ENCODE peak calls at places on chromosomes 12 and 14, in four cellular contexts. One of them, this sample, is unnamed.

GRCh38 chr12:96045566-96045965 is 10.2 kb upstream of the LTA4H start:
- DNase-seq in K562: no peak
- DNase-seq in HepG2: no peak
- DNase-seq in H1: no peak
- DNase-seq in this sample: no peak

GRCh38 chr14:93980464-93981201 is 4.3 kb upstream of the ASB2 start:
- DNase-seq in K562: no peak
- DNase-seq in HepG2: no peak
- DNase-seq in H1: no peak
- DNase-seq in this sample: no peak

GRCh38 chr12:113134521-113134951 is 1.0 kb downstream of the RASAL1 start:
- DNase-seq in K562: no peak
- DNase-seq in HepG2: no peak
- DNase-seq in H1: no peak
- DNase-seq in this sample: no peak

GRCh38 chr12:130115646-130116045 is 46.6 kb upstream of the FZD10 start:
- DNase-seq in K562: no peak
- DNase-seq in HepG2: no peak
- DNase-seq in H1: no peak
- DNase-seq in this sample: no peak

GRCh38 chr14:49984419-49984818 is 91.5 kb downstream of the ARF6 start:
- DNase-seq in K562: no peak
- DNase-seq in HepG2: no peak
- DNase-seq in H1: no peak
- DNase-seq in this sample: no peak

GRCh38 chr12:105920161-105920684 is 218.5 kb downstream of the NUAK1 start:
- DNase-seq in K562: no peak
- DNase-seq in HepG2: no peak
- DNase-seq in H1: no peak
- DNase-seq in this sample: peak; percentile 61

GRCh38 chr12:102634216-102634615 is 153.9 kb upstream of the IGF1 start:
- DNase-seq in K562: no peak
- DNase-seq in HepG2: no peak
- DNase-seq in H1: no peak
- DNase-seq in this sample: no peak

GRCh38 chr14:21205026-21205677 is 49.3 kb upstream of the OR5AU1 start:
- DNase-seq in K562: no peak
- DNase-seq in HepG2: no peak
- DNase-seq in H1: no peak
- DNase-seq in this sample: no peak

GRCh38 chr14:61077946-61078738 is 97.1 kb downstream of the SLC38A6 start:
- DNase-seq in K562: no peak
- DNase-seq in HepG2: no peak
- DNase-seq in H1: no peak
- DNase-seq in this sample: no peak

GRCh38 chr12:96473394-96474093 is 15.8 kb upstream of the CFAP54 start:
- DNase-seq in K562: no peak
- DNase-seq in HepG2: no peak
- DNase-seq in H1: no peak
- DNase-seq in this sample: peak; percentile 73

GRCh38 chr12:130619378-130619970 is 96.6 kb downstream of the RIMBP2 start:
- DNase-seq in K562: no peak
- DNase-seq in HepG2: no peak
- DNase-seq in H1: no peak
- DNase-seq in this sample: no peak

GRCh38 chr14:54338696-54339317 is 58.0 kb upstream of the CDKN3 start:
- DNase-seq in K562: no peak
- DNase-seq in HepG2: no peak
- DNase-seq in H1: no peak
- DNase-seq in this sample: peak; percentile 78

GRCh38 chr14:71594828-71595227 is 337.4 kb upstream of the RGS6 start:
- DNase-seq in K562: no peak
- DNase-seq in HepG2: no peak
- DNase-seq in H1: no peak
- DNase-seq in this sample: no peak

GRCh38 chr12:106331594-106331993 is 26.0 kb upstream of the POLR3B start:
- DNase-seq in K562: no peak
- DNase-seq in HepG2: no peak
- DNase-seq in H1: no peak
- DNase-seq in this sample: no peak

GRCh38 chr12:27785882-27786570 is 6.0 kb upstream of the MANSC4 start:
- DNase-seq in K562: no peak
- DNase-seq in HepG2: no peak
- DNase-seq in H1: no peak
- DNase-seq in this sample: peak; percentile 39

GRCh38 chr14:78902010-78902623 is 731.9 kb downstream of the NRXN3 start:
- DNase-seq in K562: peak; percentile 4
- DNase-seq in HepG2: peak; percentile 8
- DNase-seq in H1: no peak
- DNase-seq in this sample: peak; percentile 44

GRCh38 chr12:52992699-52993557 is 13.3 kb upstream of the EIF4B start:
- DNase-seq in K562: peak; percentile 63
- DNase-seq in HepG2: peak; percentile 99
- DNase-seq in H1: no peak
- DNase-seq in this sample: no peak

GRCh38 chr14:88841741-88842140 is 17.3 kb downstream of the TTC8 start:
- DNase-seq in K562: no peak
- DNase-seq in HepG2: no peak
- DNase-seq in H1: no peak
- DNase-seq in this sample: no peak
- TF ChIP-seq JUN in K562: no peak
- TF ChIP-seq JUN in HepG2: no peak
- TF ChIP-seq JUN in H1: no peak
- TF ChIP-seq JUN in this sample: no peak

DNA sequence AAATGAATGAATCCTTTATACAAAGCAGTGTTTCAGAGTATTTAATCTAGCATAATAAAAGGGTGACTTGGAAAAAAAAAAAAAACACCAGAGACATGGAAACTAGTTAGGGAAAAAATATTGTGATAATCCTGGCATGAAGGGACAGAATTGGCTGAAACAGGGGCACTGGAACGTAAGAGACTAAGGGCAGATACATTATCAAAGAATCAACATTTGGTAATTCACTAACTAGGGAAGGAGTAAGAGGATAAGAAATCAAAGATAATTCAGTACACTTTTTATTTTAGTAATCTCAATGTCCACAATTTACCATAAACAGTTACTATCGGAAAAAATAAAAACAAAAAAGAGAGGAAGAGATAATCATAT is 18.2 kb downstream of the PYM1 start:
- DNase-seq in K562: no peak
- DNase-seq in HepG2: no peak
- DNase-seq in H1: no peak
- DNase-seq in this sample: no peak
- H3K27ac ChIP-seq in K562: peak overlapping the region; percentile 71
- H3K27ac ChIP-seq in HepG2: peak overlapping the region; percentile 75
- H3K27ac ChIP-seq in H1: no peak overlapping the region
- H3K27ac ChIP-seq in this sample: no peak overlapping the region

DNA sequence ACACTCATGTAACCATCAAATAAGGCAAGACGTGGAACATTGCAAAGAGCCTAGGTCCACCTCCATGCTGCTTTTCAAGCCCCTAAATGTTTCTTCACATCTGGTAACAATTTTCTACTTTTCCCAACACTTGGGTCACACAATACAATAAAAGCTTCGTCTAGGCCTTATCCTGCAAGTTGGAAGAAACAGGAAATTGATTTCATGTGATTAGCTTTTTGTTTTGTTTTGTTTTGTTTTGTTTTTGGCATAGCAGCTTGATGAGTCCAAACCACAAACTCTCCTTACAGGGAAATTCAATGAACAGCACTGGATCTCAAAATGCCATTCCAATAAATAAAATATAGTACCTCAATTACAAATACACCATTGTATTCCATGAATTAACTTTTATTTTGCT is 19.3 kb downstream of the TAS2R50 start:
- DNase-seq in K562: no peak
- DNase-seq in HepG2: no peak
- DNase-seq in H1: no peak
- DNase-seq in this sample: peak; percentile 79
- H2AFZ ChIP-seq in K562: no peak overlapping the region
- H2AFZ ChIP-seq in HepG2: no peak overlapping the region
- H2AFZ ChIP-seq in H1: no peak overlapping the region
- H2AFZ ChIP-seq in this sample: no peak overlapping the region

GRCh38 chr12:59322473-59322872 is 273.4 kb upstream of the SLC16A7 start:
- DNase-seq in K562: no peak
- DNase-seq in HepG2: no peak
- DNase-seq in H1: no peak
- DNase-seq in this sample: no peak
- TF ChIP-seq JUN in K562: no peak
- TF ChIP-seq JUN in HepG2: no peak
- TF ChIP-seq JUN in H1: no peak
- TF ChIP-seq JUN in this sample: no peak

GRCh38 chr12:50763637-50764115 is at the start of gene ATF1:
- DNase-seq in K562: peak; percentile 83
- DNase-seq in HepG2: peak; percentile 84
- DNase-seq in H1: peak; percentile 83
- DNase-seq in this sample: peak; percentile 93
- H3K27ac ChIP-seq in K562: peak within 1 kb of the TSS; percentile 99
- H3K27ac ChIP-seq in HepG2: peak within 1 kb of the TSS; percentile 98
- H3K27ac ChIP-seq in H1: peak within 1 kb of the TSS; percentile 97
- H3K27ac ChIP-seq in this sample: peak within 1 kb of the TSS; percentile 59

GRCh38 chr12:75953312-75953906 is 78.2 kb downstream of the PHLDA1 start:
- DNase-seq in K562: no peak
- DNase-seq in HepG2: no peak
- DNase-seq in H1: no peak
- DNase-seq in this sample: no peak
- H2AFZ ChIP-seq in K562: peak overlapping the region; percentile 25
- H2AFZ ChIP-seq in HepG2: no peak overlapping the region
- H2AFZ ChIP-seq in H1: no peak overlapping the region
- H2AFZ ChIP-seq in this sample: no peak overlapping the region

GRCh38 chr12:92987846-92988621 is 58.9 kb upstream of the EEA1 start:
- DNase-seq in K562: no peak
- DNase-seq in HepG2: peak; percentile 45
- DNase-seq in H1: no peak
- DNase-seq in this sample: peak; percentile 34
- TF ChIP-seq JUN in K562: no peak
- TF ChIP-seq JUN in HepG2: no peak
- TF ChIP-seq JUN in H1: no peak
- TF ChIP-seq JUN in this sample: no peak

GRCh38 chr12:79561401-79562132 is 129.2 kb downstream of the PAWR start:
- DNase-seq in K562: no peak
- DNase-seq in HepG2: no peak
- DNase-seq in H1: no peak
- DNase-seq in this sample: no peak

GRCh38 chr12:79558924-79559469 is 131.8 kb downstream of the PAWR start:
- DNase-seq in K562: no peak
- DNase-seq in HepG2: no peak
- DNase-seq in H1: no peak
- DNase-seq in this sample: no peak

GRCh38 chr12:79559591-79559990 is 131.2 kb downstream of the PAWR start:
- DNase-seq in K562: no peak
- DNase-seq in HepG2: no peak
- DNase-seq in H1: no peak
- DNase-seq in this sample: no peak

GRCh38 chr12:79557690-79558315 is 133.0 kb downstream of the PAWR start:
- DNase-seq in K562: no peak
- DNase-seq in HepG2: no peak
- DNase-seq in H1: no peak
- DNase-seq in this sample: no peak

GRCh38 chr12:79560165-79560889 is 130.4 kb downstream of the PAWR start:
- DNase-seq in K562: no peak
- DNase-seq in HepG2: peak; percentile 93
- DNase-seq in H1: no peak
- DNase-seq in this sample: no peak
- H3K27ac ChIP-seq in K562: no peak overlapping the region
- H3K27ac ChIP-seq in HepG2: peak overlapping the region; percentile 89
- H3K27ac ChIP-seq in H1: no peak overlapping the region
- H3K27ac ChIP-seq in this sample: no peak overlapping the region

GRCh38 chr12:48811454-48812090 is 6.7 kb upstream of the CACNB3 start:
- DNase-seq in K562: no peak
- DNase-seq in HepG2: no peak
- DNase-seq in H1: no peak
- DNase-seq in this sample: no peak
- H2AFZ ChIP-seq in K562: no peak overlapping the region
- H2AFZ ChIP-seq in HepG2: no peak overlapping the region
- H2AFZ ChIP-seq in H1: no peak overlapping the region
- H2AFZ ChIP-seq in this sample: no peak overlapping the region

This sample was measured in endothelial cell of umbilical vein.